ENCODE peak calls at places on chromosomes 4 and X, in six cellular contexts. One of them, this sample, is unnamed.

GRCh38 chr4:43411226-43411625 is 518.7 kb downstream of the GRXCR1 start:
- DNase-seq in fibroblast of mammary gland: peak; percentile 47
- DNase-seq in cardiac muscle cell: no peak
- DNase-seq in mucosa of descending colon: no peak
- DNase-seq in breast epithelium: no peak
- DNase-seq in colonic mucosa: no peak
- DNase-seq in this sample: peak; percentile 4

GRCh38 chr4:153232768-153233167 is 28.5 kb downstream of the TRIM2 start:
- DNase-seq in fibroblast of mammary gland: no peak
- DNase-seq in cardiac muscle cell: no peak
- DNase-seq in mucosa of descending colon: peak; percentile 66
- DNase-seq in breast epithelium: no peak
- DNase-seq in colonic mucosa: peak; percentile 68
- DNase-seq in this sample: no peak

GRCh38 chr4:86338521-86338920 is 21.3 kb downstream of the MAPK10 start:
- DNase-seq in fibroblast of mammary gland: peak; percentile 52
- DNase-seq in cardiac muscle cell: peak; percentile 23
- DNase-seq in mucosa of descending colon: no peak
- DNase-seq in breast epithelium: no peak
- DNase-seq in colonic mucosa: no peak
- DNase-seq in this sample: no peak

GRCh38 chrX:129522184-129523059 is 868 bp downstream of the SMARCA1 start:
- DNase-seq in fibroblast of mammary gland: peak; percentile 61
- DNase-seq in cardiac muscle cell: peak; percentile 67
- DNase-seq in mucosa of descending colon: peak; percentile 40
- DNase-seq in breast epithelium: peak; percentile 52
- DNase-seq in colonic mucosa: peak; percentile 37
- DNase-seq in this sample: peak; percentile 54

GRCh38 chrX:153926863-153927685 is 1.0 kb upstream of the ARHGAP4 start:
- DNase-seq in fibroblast of mammary gland: peak; percentile 25
- DNase-seq in cardiac muscle cell: peak; percentile 51
- DNase-seq in mucosa of descending colon: peak; percentile 71
- DNase-seq in breast epithelium: no peak
- DNase-seq in colonic mucosa: peak; percentile 66
- DNase-seq in this sample: no peak

GRCh38 chr4:36138221-36138620 is 106.1 kb downstream of the ARAP2 start:
- DNase-seq in fibroblast of mammary gland: peak; percentile 11
- DNase-seq in cardiac muscle cell: peak; percentile 31
- DNase-seq in mucosa of descending colon: no peak
- DNase-seq in breast epithelium: no peak
- DNase-seq in colonic mucosa: no peak
- DNase-seq in this sample: peak; percentile 20

GRCh38 chrX:40402771-40403533 is 177.8 kb upstream of the ATP6AP2 start:
- DNase-seq in fibroblast of mammary gland: peak; percentile 59
- DNase-seq in cardiac muscle cell: peak; percentile 65
- DNase-seq in mucosa of descending colon: no peak
- DNase-seq in breast epithelium: no peak
- DNase-seq in colonic mucosa: peak; percentile 20
- DNase-seq in this sample: peak; percentile 34

GRCh38 chrX:121179972-121180371 is 132.6 kb downstream of the GLUD2 start:
- DNase-seq in fibroblast of mammary gland: no peak
- DNase-seq in cardiac muscle cell: no peak
- DNase-seq in mucosa of descending colon: no peak
- DNase-seq in breast epithelium: no peak
- DNase-seq in colonic mucosa: no peak
- DNase-seq in this sample: no peak

GRCh38 chrX:102042706-102043325 is 82.7 kb upstream of the TCEAL2 start:
- DNase-seq in fibroblast of mammary gland: no peak
- DNase-seq in cardiac muscle cell: no peak
- DNase-seq in mucosa of descending colon: no peak
- DNase-seq in breast epithelium: no peak
- DNase-seq in colonic mucosa: no peak
- DNase-seq in this sample: no peak

GRCh38 chr4:39770969-39771724 is 73.2 kb downstream of the UBE2K start:
- DNase-seq in fibroblast of mammary gland: no peak
- DNase-seq in cardiac muscle cell: no peak
- DNase-seq in mucosa of descending colon: no peak
- DNase-seq in breast epithelium: no peak
- DNase-seq in colonic mucosa: no peak
- DNase-seq in this sample: no peak

GRCh38 chrX:115892787-115893671 is 277.5 kb upstream of the AGTR2 start:
- DNase-seq in fibroblast of mammary gland: peak; percentile 70
- DNase-seq in cardiac muscle cell: peak; percentile 45
- DNase-seq in mucosa of descending colon: peak; percentile 67
- DNase-seq in breast epithelium: peak; percentile 54
- DNase-seq in colonic mucosa: peak; percentile 79
- DNase-seq in this sample: peak; percentile 71

GRCh38 chr4:110959041-110959643 is 336.3 kb upstream of the PITX2 start:
- DNase-seq in fibroblast of mammary gland: peak; percentile 52
- DNase-seq in cardiac muscle cell: peak; percentile 36
- DNase-seq in mucosa of descending colon: no peak
- DNase-seq in breast epithelium: no peak
- DNase-seq in colonic mucosa: no peak
- DNase-seq in this sample: peak; percentile 31
- TF ChIP-seq CTCF in fibroblast of mammary gland: peak; percentile 43
- TF ChIP-seq CTCF in cardiac muscle cell: peak; percentile 39
- TF ChIP-seq CTCF in mucosa of descending colon: no peak
- TF ChIP-seq CTCF in breast epithelium: no peak
- TF ChIP-seq CTCF in colonic mucosa: peak; percentile 37
- TF ChIP-seq CTCF in this sample: peak; percentile 34

GRCh38 chr4:56953680-56954520 is 23.5 kb downstream of the NOA1 start:
- DNase-seq in fibroblast of mammary gland: no peak
- DNase-seq in cardiac muscle cell: no peak
- DNase-seq in mucosa of descending colon: no peak
- DNase-seq in breast epithelium: no peak
- DNase-seq in colonic mucosa: no peak
- DNase-seq in this sample: no peak

GRCh38 chr4:56961107-56961500 is 16.3 kb downstream of the NOA1 start:
- DNase-seq in fibroblast of mammary gland: no peak
- DNase-seq in cardiac muscle cell: no peak
- DNase-seq in mucosa of descending colon: no peak
- DNase-seq in breast epithelium: no peak
- DNase-seq in colonic mucosa: no peak
- DNase-seq in this sample: no peak

GRCh38 chr4:56958111-56958517 is 19.3 kb downstream of the NOA1 start:
- DNase-seq in fibroblast of mammary gland: peak; percentile 99
- DNase-seq in cardiac muscle cell: peak; percentile 99
- DNase-seq in mucosa of descending colon: peak; percentile 62
- DNase-seq in breast epithelium: peak; percentile 74
- DNase-seq in colonic mucosa: peak; percentile 69
- DNase-seq in this sample: peak; percentile 97

DNA sequence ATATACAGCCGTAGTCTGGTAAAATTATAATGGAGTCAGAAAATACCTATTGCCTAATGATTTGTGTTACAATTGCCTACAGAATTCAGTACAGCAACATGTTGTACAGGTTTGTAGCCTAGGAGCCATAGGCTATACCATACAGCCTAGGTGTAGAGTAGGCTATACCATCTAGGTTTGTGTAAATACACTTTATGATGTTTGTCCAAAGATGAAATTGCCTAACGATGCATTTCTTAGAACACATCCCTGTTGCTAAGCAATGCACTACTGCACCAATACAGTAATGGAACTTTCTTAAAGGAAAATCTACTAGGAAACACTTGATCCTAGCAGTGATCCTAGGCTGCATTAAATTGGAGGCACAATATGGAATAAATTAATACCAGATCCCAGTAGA is 18.3 kb downstream of the NOA1 start:
- DNase-seq in fibroblast of mammary gland: no peak
- DNase-seq in cardiac muscle cell: no peak
- DNase-seq in mucosa of descending colon: no peak
- DNase-seq in breast epithelium: no peak
- DNase-seq in colonic mucosa: no peak
- DNase-seq in this sample: peak; percentile 13
- H3K4me3 ChIP-seq in fibroblast of mammary gland: no peak overlapping the region
- H3K4me3 ChIP-seq in cardiac muscle cell: no peak overlapping the region
- H3K4me3 ChIP-seq in mucosa of descending colon: no peak overlapping the region
- H3K4me3 ChIP-seq in breast epithelium: no peak overlapping the region
- H3K4me3 ChIP-seq in colonic mucosa: no peak overlapping the region
- H3K4me3 ChIP-seq in this sample: no peak overlapping the region

GRCh38 chr4:140748171-140748570 is 8.0 kb downstream of the TBC1D9 start:
- DNase-seq in fibroblast of mammary gland: no peak
- DNase-seq in cardiac muscle cell: no peak
- DNase-seq in mucosa of descending colon: no peak
- DNase-seq in breast epithelium: no peak
- DNase-seq in colonic mucosa: no peak
- DNase-seq in this sample: no peak
- TF ChIP-seq CTCF in fibroblast of mammary gland: no peak
- TF ChIP-seq CTCF in cardiac muscle cell: no peak
- TF ChIP-seq CTCF in mucosa of descending colon: no peak
- TF ChIP-seq CTCF in breast epithelium: no peak
- TF ChIP-seq CTCF in colonic mucosa: no peak
- TF ChIP-seq CTCF in this sample: no peak

GRCh38 chr4:8451440-8452182 is 11.0 kb downstream of the TRMT44 start:
- DNase-seq in fibroblast of mammary gland: no peak
- DNase-seq in cardiac muscle cell: peak; percentile 93
- DNase-seq in mucosa of descending colon: no peak
- DNase-seq in breast epithelium: no peak
- DNase-seq in colonic mucosa: no peak
- DNase-seq in this sample: no peak
- H3K4me3 ChIP-seq in fibroblast of mammary gland: no peak overlapping the region
- H3K4me3 ChIP-seq in cardiac muscle cell: no peak overlapping the region
- H3K4me3 ChIP-seq in mucosa of descending colon: no peak overlapping the region
- H3K4me3 ChIP-seq in breast epithelium: peak overlapping the region; percentile 19
- H3K4me3 ChIP-seq in colonic mucosa: no peak overlapping the region
- H3K4me3 ChIP-seq in this sample: no peak overlapping the region

GRCh38 chrX:48511561-48511960 is 2.8 kb downstream of the PORCN start:
- DNase-seq in fibroblast of mammary gland: no peak
- DNase-seq in cardiac muscle cell: no peak
- DNase-seq in mucosa of descending colon: peak; percentile 39
- DNase-seq in breast epithelium: no peak
- DNase-seq in colonic mucosa: no peak
- DNase-seq in this sample: no peak
- TF ChIP-seq CTCF in fibroblast of mammary gland: peak; percentile 41
- TF ChIP-seq CTCF in cardiac muscle cell: peak; percentile 41
- TF ChIP-seq CTCF in mucosa of descending colon: no peak
- TF ChIP-seq CTCF in breast epithelium: no peak
- TF ChIP-seq CTCF in colonic mucosa: peak; percentile 13
- TF ChIP-seq CTCF in this sample: peak; percentile 44

GRCh38 chr4:3384771-3385701 is 56.7 kb upstream of the HGFAC start:
- DNase-seq in fibroblast of mammary gland: no peak
- DNase-seq in cardiac muscle cell: no peak
- DNase-seq in mucosa of descending colon: no peak
- DNase-seq in breast epithelium: no peak
- DNase-seq in colonic mucosa: peak; percentile 52
- DNase-seq in this sample: no peak

GRCh38 chr4:3387154-3387942 is 54.4 kb upstream of the HGFAC start:
- DNase-seq in fibroblast of mammary gland: no peak
- DNase-seq in cardiac muscle cell: no peak
- DNase-seq in mucosa of descending colon: no peak
- DNase-seq in breast epithelium: no peak
- DNase-seq in colonic mucosa: no peak
- DNase-seq in this sample: no peak

GRCh38 chr4:3385719-3386440 is 55.9 kb upstream of the HGFAC start:
- DNase-seq in fibroblast of mammary gland: no peak
- DNase-seq in cardiac muscle cell: no peak
- DNase-seq in mucosa of descending colon: no peak
- DNase-seq in breast epithelium: no peak
- DNase-seq in colonic mucosa: no peak
- DNase-seq in this sample: no peak

GRCh38 chr4:3387943-3388348 is 53.8 kb upstream of the HGFAC start:
- DNase-seq in fibroblast of mammary gland: peak; percentile 22
- DNase-seq in cardiac muscle cell: peak; percentile 27
- DNase-seq in mucosa of descending colon: peak; percentile 68
- DNase-seq in breast epithelium: peak; percentile 74
- DNase-seq in colonic mucosa: peak; percentile 76
- DNase-seq in this sample: peak; percentile 19

DNA sequence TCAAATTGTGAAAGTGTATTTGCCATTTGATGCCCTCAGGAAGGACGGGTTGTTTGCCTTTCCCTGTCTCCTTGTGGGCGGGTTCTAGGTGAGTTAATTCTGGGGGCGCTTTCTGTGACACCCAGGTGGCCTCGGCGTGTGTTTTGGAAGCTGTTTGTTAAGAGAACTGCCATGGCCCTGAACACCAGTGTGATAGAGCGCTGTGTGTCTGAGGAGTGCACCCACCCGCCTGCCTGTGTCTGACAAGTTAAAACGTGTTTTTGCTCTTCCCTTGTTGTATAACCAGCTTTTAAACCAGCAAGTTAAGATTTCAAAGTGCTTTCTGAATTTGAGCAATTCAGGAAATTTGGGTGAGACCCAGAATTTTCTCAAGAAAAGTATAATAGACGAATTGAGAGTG is 55.3 kb upstream of the HGFAC start:
- DNase-seq in fibroblast of mammary gland: no peak
- DNase-seq in cardiac muscle cell: no peak
- DNase-seq in mucosa of descending colon: no peak
- DNase-seq in breast epithelium: no peak
- DNase-seq in colonic mucosa: no peak
- DNase-seq in this sample: no peak
- H3K4me3 ChIP-seq in fibroblast of mammary gland: no peak overlapping the region
- H3K4me3 ChIP-seq in cardiac muscle cell: no peak overlapping the region
- H3K4me3 ChIP-seq in mucosa of descending colon: no peak overlapping the region
- H3K4me3 ChIP-seq in breast epithelium: peak overlapping the region; percentile 60
- H3K4me3 ChIP-seq in colonic mucosa: no peak overlapping the region
- H3K4me3 ChIP-seq in this sample: no peak overlapping the region

This sample was measured in astrocyte of the spinal cord.